ENCODE peak calls at places on chromosome 6, in eight cellular contexts. R is EL; Z is iris pigment epithelial cell; K is GM18507; G is erythroblast; E is ascending aorta; F is AG09309; L is stimulated activated CD8-positive, alpha-beta memory T cell treated with anti-CD3 and anti-CD28 coated beads, Interleukin-2, amount 100 ng/mL, for 48 hours. H is an unnamed sample.

GRCh38 chr6:73152998-73153757 is 72.1 kb downstream of the KHDC1L start:
- DNase-seq in K (no peak), G (no peak), F (peak; percentile 17), R (peak; percentile 14), L (no peak), Z (peak; percentile 63), E (no peak), H (no peak)

GRCh38 chr6:2957696-2958330 is 13.6 kb downstream of the SERPINB6 start:
- DNase-seq in R (no peak), K (no peak), E (no peak), Z (no peak), L (no peak), F (no peak), G (no peak), H (no peak)

GRCh38 chr6:152458648-152459047 is 178.5 kb downstream of the SYNE1 start:
- DNase-seq in F (no peak), R (peak; percentile 26), Z (peak; percentile 49), K (no peak), L (no peak), G (no peak), E (no peak), H (peak; percentile 86)

GRCh38 chr6:31037692-31038091 is 27.4 kb downstream of the MUC22 start:
- DNase-seq in K (no peak), L (no peak), F (peak; percentile 35), Z (peak; percentile 54), R (peak; percentile 73), G (no peak), E (no peak), H (no peak)

GRCh38 chr6:93163146-93163545 is 256.2 kb downstream of the EPHA7 start:
- DNase-seq in G (no peak), E (no peak), Z (no peak), L (no peak), K (no peak), R (no peak), F (no peak), H (no peak)

GRCh38 chr6:96521267-96521624 is 360 bp upstream of the UFL1 start:
- DNase-seq in G (no peak), F (no peak), L (no peak), R (no peak), K (no peak), E (no peak), Z (no peak), H (no peak)

GRCh38 chr6:124400600-124400999 is 561.6 kb upstream of the RNF217 start:
- DNase-seq in R (no peak), G (no peak), F (no peak), L (no peak), K (no peak), Z (no peak), E (no peak), H (no peak)

GRCh38 chr6:45987866-45988265 is 27.8 kb downstream of the CLIC5 start:
- DNase-seq in K (no peak), G (no peak), Z (no peak), L (no peak), F (no peak), E (no peak), R (no peak), H (no peak)

GRCh38 chr6:75830959-75831885 is 82.2 kb downstream of the MYO6 start:
- DNase-seq in F (peak; percentile 25), Z (peak; percentile 56), E (no peak), R (peak; percentile 66), L (no peak), G (no peak), K (no peak), H (no peak)

GRCh38 chr6:121668259-121668658 is 232.8 kb downstream of the GJA1 start:
- DNase-seq in L (no peak), E (no peak), K (no peak), G (no peak), R (peak; percentile 54), F (no peak), Z (peak; percentile 56), H (no peak)

GRCh38 chr6:148455225-148455624 is 112.6 kb downstream of the SASH1 start:
- DNase-seq in R (peak; percentile 26), E (no peak), K (no peak), L (no peak), Z (peak; percentile 89), G (no peak), F (no peak), H (peak; percentile 99)

GRCh38 chr6:31131595-31131994 is 7.3 kb downstream of the PSORS1C2 start:
- DNase-seq in L (no peak), R (no peak), E (no peak), Z (no peak), G (no peak), F (no peak), K (no peak), H (no peak)

GRCh38 chr6:133040025-133040838 is 200.9 kb upstream of the EYA4 start:
- DNase-seq in G (peak; percentile 72), R (peak; percentile 14), E (no peak), K (no peak), Z (peak; percentile 46), L (no peak), F (no peak), H (peak; percentile 24)

GRCh38 chr6:166078294-166078693 is 89.4 kb downstream of the TBXT start:
- DNase-seq in K (no peak), R (peak; percentile 93), L (no peak), G (no peak), F (no peak), Z (peak; percentile 96), E (no peak), H (no peak)

GRCh38 chr6:104312851-104313250 is 546.9 kb downstream of the HACE1 start:
- DNase-seq in Z (peak; percentile 17), L (no peak), G (no peak), R (no peak), F (no peak), K (no peak), E (no peak), H (no peak)

GRCh38 chr6:161453558-161453957 is 179.7 kb upstream of the AGPAT4 start:
- DNase-seq in K (no peak), E (no peak), L (no peak), R (no peak), G (no peak), Z (no peak), F (no peak), H (no peak)

GRCh38 chr6:166307981-166308768 is at the start of gene PRR18:
- DNase-seq in L (no peak), F (no peak), R (no peak), E (no peak), Z (no peak), G (no peak), K (no peak), H (no peak)

GRCh38 chr6:150282806-150283205 is 86.0 kb upstream of the IYD start:
- DNase-seq in E (no peak), F (no peak), L (no peak), R (no peak), Z (no peak), K (no peak), G (no peak), H (no peak)

GRCh38 chr6:87237804-87238203 is 82.4 kb downstream of the ZNF292 start:
- DNase-seq in Z (peak; percentile 35), R (peak; percentile 9), K (no peak), G (peak; percentile 29), L (no peak), E (no peak), F (peak; percentile 1), H (peak; percentile 44)

GRCh38 chr6:48835421-48835958 is 627.6 kb downstream of the MMUT start:
- DNase-seq in L (no peak), K (no peak), G (no peak), Z (peak; percentile 32), R (peak; percentile 48), E (no peak), F (no peak), H (peak; percentile 60)

GRCh38 chr6:34284563-34285545 is 36.0 kb upstream of the SMIM29 start:
- DNase-seq in R (peak; percentile 16), E (peak; percentile 10), Z (peak; percentile 89), G (no peak), K (no peak), L (no peak), F (peak; percentile 50), H (no peak)

GRCh38 chr6:17165383-17165782 is 63.5 kb downstream of the STMND1 start:
- DNase-seq in Z (peak; percentile 28), L (no peak), F (peak; percentile 60), K (no peak), E (no peak), G (no peak), R (peak; percentile 77), H (no peak)

GRCh38 chr6:474454-475185 is 83.1 kb downstream of the IRF4 start:
- DNase-seq in Z (peak; percentile 48), F (no peak), G (no peak), E (no peak), K (peak; percentile 70), R (peak; percentile 28), L (peak; percentile 71), H (peak; percentile 21)

GRCh38 chr6:24903681-24904080 is 32.1 kb downstream of the RIPOR2 start:
- DNase-seq in Z (no peak), F (no peak), L (no peak), G (no peak), R (no peak), E (no peak), K (no peak), H (no peak)

GRCh38 chr6:130366011-130366963 is at the start of gene TMEM200A:
- DNase-seq in F (no peak), Z (peak; percentile 61), K (no peak), E (no peak), R (peak; percentile 73), L (peak; percentile 23), G (no peak), H (peak; percentile 11)

GRCh38 chr6:128696651-128697391 is 176.4 kb upstream of the PTPRK start:
- DNase-seq in R (peak; percentile 85), K (no peak), G (no peak), Z (peak; percentile 72), E (no peak), L (no peak), F (peak; percentile 5), H (peak; percentile 67)

GRCh38 chr6:144013486-144013909 is 5.4 kb upstream of the PLAGL1 start:
- DNase-seq in F (peak; percentile 41), Z (peak; percentile 67), E (no peak), K (no peak), R (peak; percentile 88), L (peak; percentile 39), G (peak; percentile 83), H (peak; percentile 89)

GRCh38 chr6:6546318-6547110 is 42.0 kb upstream of the LY86 start:
- DNase-seq in K (no peak), L (no peak), F (no peak), G (no peak), E (no peak), R (no peak), Z (peak; percentile 20), H (peak; percentile 19)